ENCODE peak calls at places on chromosomes 2 and 18, in four cellular contexts. One of them, this sample, is unnamed.

GRCh38 chr2:167279810-167280209 is 391.5 kb downstream of the XIRP2 start:
- DNase-seq in lower lobe of right lung: no peak
- DNase-seq in AG04450: no peak
- DNase-seq in gastrocnemius medialis: no peak
- DNase-seq in this sample: no peak

GRCh38 chr2:217889656-217890055 is 113.1 kb downstream of the TNS1 start:
- DNase-seq in lower lobe of right lung: no peak
- DNase-seq in AG04450: no peak
- DNase-seq in gastrocnemius medialis: no peak
- DNase-seq in this sample: no peak

GRCh38 chr2:23492941-23493340 is 108.0 kb downstream of the KLHL29 start:
- DNase-seq in lower lobe of right lung: no peak
- DNase-seq in AG04450: no peak
- DNase-seq in gastrocnemius medialis: no peak
- DNase-seq in this sample: no peak

GRCh38 chr2:74444498-74445318 is 3.0 kb upstream of the RTKN start:
- DNase-seq in lower lobe of right lung: no peak
- DNase-seq in AG04450: no peak
- DNase-seq in gastrocnemius medialis: no peak
- DNase-seq in this sample: no peak

GRCh38 chr2:60710707-60711106 is 45.4 kb upstream of the PAPOLG start:
- DNase-seq in lower lobe of right lung: no peak
- DNase-seq in AG04450: no peak
- DNase-seq in gastrocnemius medialis: peak; percentile 21
- DNase-seq in this sample: no peak

GRCh38 chr18:9612215-9612830 is 2.0 kb downstream of the PPP4R1 start:
- DNase-seq in lower lobe of right lung: no peak
- DNase-seq in AG04450: no peak
- DNase-seq in gastrocnemius medialis: peak; percentile 15
- DNase-seq in this sample: no peak

GRCh38 chr2:27255660-27256059 is 7.2 kb downstream of the SLC30A3 start:
- DNase-seq in lower lobe of right lung: no peak
- DNase-seq in AG04450: no peak
- DNase-seq in gastrocnemius medialis: no peak
- DNase-seq in this sample: no peak

GRCh38 chr2:101339236-101339865 is 30.9 kb upstream of the RNF149 start:
- DNase-seq in lower lobe of right lung: no peak
- DNase-seq in AG04450: no peak
- DNase-seq in gastrocnemius medialis: no peak
- DNase-seq in this sample: no peak

GRCh38 chr2:37916512-37917082 is 8.5 kb upstream of the RMDN2 start:
- DNase-seq in lower lobe of right lung: peak; percentile 68
- DNase-seq in AG04450: peak; percentile 77
- DNase-seq in gastrocnemius medialis: peak; percentile 59
- DNase-seq in this sample: peak; percentile 97

GRCh38 chr2:184780384-184780783 is 182.1 kb downstream of the ZNF804A start:
- DNase-seq in lower lobe of right lung: no peak
- DNase-seq in AG04450: no peak
- DNase-seq in gastrocnemius medialis: no peak
- DNase-seq in this sample: no peak

GRCh38 chr2:64727843-64728463 is 74.2 kb upstream of the SERTAD2 start:
- DNase-seq in lower lobe of right lung: no peak
- DNase-seq in AG04450: no peak
- DNase-seq in gastrocnemius medialis: no peak
- DNase-seq in this sample: no peak

GRCh38 chr2:208195477-208195876 is 5.6 kb upstream of the C2orf80 start:
- DNase-seq in lower lobe of right lung: no peak
- DNase-seq in AG04450: no peak
- DNase-seq in gastrocnemius medialis: no peak
- DNase-seq in this sample: no peak

GRCh38 chr2:176118606-176119370 is 2.2 kb downstream of the HOXD10 start:
- DNase-seq in lower lobe of right lung: no peak
- DNase-seq in AG04450: no peak
- DNase-seq in gastrocnemius medialis: no peak
- DNase-seq in this sample: no peak

GRCh38 chr18:71370095-71370494 is 1081.2 kb downstream of the SOCS6 start:
- DNase-seq in lower lobe of right lung: no peak
- DNase-seq in AG04450: no peak
- DNase-seq in gastrocnemius medialis: no peak
- DNase-seq in this sample: no peak

GRCh38 chr2:240324312-240325005 is 111.0 kb upstream of the GPC1 start:
- DNase-seq in lower lobe of right lung: no peak
- DNase-seq in AG04450: no peak
- DNase-seq in gastrocnemius medialis: no peak
- DNase-seq in this sample: no peak

GRCh38 chr2:199797431-199797830 is 53.6 kb downstream of the FTCDNL1 start:
- DNase-seq in lower lobe of right lung: no peak
- DNase-seq in AG04450: no peak
- DNase-seq in gastrocnemius medialis: no peak
- DNase-seq in this sample: no peak

GRCh38 chr2:13583609-13584008 is 866.9 kb downstream of the TRIB2 start:
- DNase-seq in lower lobe of right lung: no peak
- DNase-seq in AG04450: no peak
- DNase-seq in gastrocnemius medialis: no peak
- DNase-seq in this sample: no peak

GRCh38 chr2:127121776-127122176 is 14.8 kb upstream of the BIN1 start:
- DNase-seq in lower lobe of right lung: no peak
- DNase-seq in AG04450: no peak
- DNase-seq in gastrocnemius medialis: peak; percentile 76
- DNase-seq in this sample: no peak

GRCh38 chr2:28009732-28010131 is 119.2 kb downstream of the BABAM2 start:
- DNase-seq in lower lobe of right lung: no peak
- DNase-seq in AG04450: no peak
- DNase-seq in gastrocnemius medialis: peak; percentile 66
- DNase-seq in this sample: no peak

GRCh38 chr18:13603304-13604019 is 122.9 kb downstream of the FAM210A start:
- DNase-seq in lower lobe of right lung: no peak
- DNase-seq in AG04450: no peak
- DNase-seq in gastrocnemius medialis: no peak
- DNase-seq in this sample: no peak

GRCh38 chr18:22694954-22695353 is 238.2 kb upstream of the RBBP8 start:
- DNase-seq in lower lobe of right lung: no peak
- DNase-seq in AG04450: peak; percentile 81
- DNase-seq in gastrocnemius medialis: peak; percentile 17
- DNase-seq in this sample: peak; percentile 93

GRCh38 chr2:30675758-30676157 is 131.5 kb downstream of the CAPN13 start:
- DNase-seq in lower lobe of right lung: no peak
- DNase-seq in AG04450: no peak
- DNase-seq in gastrocnemius medialis: no peak
- DNase-seq in this sample: no peak

GRCh38 chr2:61288070-61288841 is 126.3 kb downstream of the C2orf74 start:
- DNase-seq in lower lobe of right lung: no peak
- DNase-seq in AG04450: no peak
- DNase-seq in gastrocnemius medialis: no peak
- DNase-seq in this sample: no peak

GRCh38 chr18:63553117-63553516 is 10.9 kb downstream of the SERPINB12 start:
- DNase-seq in lower lobe of right lung: no peak
- DNase-seq in AG04450: peak; percentile 48
- DNase-seq in gastrocnemius medialis: no peak
- DNase-seq in this sample: peak; percentile 34

GRCh38 chr2:7031424-7032245 is 114.4 kb downstream of the RNF144A start:
- DNase-seq in lower lobe of right lung: peak; percentile 91
- DNase-seq in AG04450: no peak
- DNase-seq in gastrocnemius medialis: peak; percentile 72
- DNase-seq in this sample: no peak

DNA sequence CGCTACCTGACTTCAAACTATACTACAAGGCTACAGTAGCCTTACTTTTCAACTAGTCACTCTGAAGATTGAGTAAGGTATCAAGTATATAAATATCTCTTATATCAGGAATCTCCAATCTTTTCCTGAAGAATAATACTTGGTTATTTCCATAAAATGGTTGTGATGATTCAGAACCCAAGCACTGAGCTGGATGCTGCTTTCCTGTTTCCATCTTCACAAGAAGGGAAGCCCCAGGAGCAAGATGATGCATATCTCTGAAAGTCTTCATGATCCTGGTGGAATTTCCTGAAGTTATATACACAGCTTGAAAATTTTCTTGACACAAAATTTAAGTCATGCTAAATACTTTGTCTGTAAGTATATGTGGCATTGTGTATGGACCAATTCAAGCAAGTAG is 243.9 kb upstream of the TANK start:
- DNase-seq in lower lobe of right lung: no peak
- DNase-seq in AG04450: no peak
- DNase-seq in gastrocnemius medialis: no peak
- DNase-seq in this sample: no peak
- H3K4me3 ChIP-seq in lower lobe of right lung: no peak overlapping the region
- H3K4me3 ChIP-seq in AG04450: no peak overlapping the region
- H3K4me3 ChIP-seq in gastrocnemius medialis: no peak overlapping the region
- H3K4me3 ChIP-seq in this sample: no peak overlapping the region

GRCh38 chr2:55891671-55892071 is 31.9 kb downstream of the EFEMP1 start:
- DNase-seq in lower lobe of right lung: no peak
- DNase-seq in AG04450: no peak
- DNase-seq in gastrocnemius medialis: no peak
- DNase-seq in this sample: peak; percentile 60
- H3K4me3 ChIP-seq in lower lobe of right lung: no peak overlapping the region
- H3K4me3 ChIP-seq in AG04450: no peak overlapping the region
- H3K4me3 ChIP-seq in gastrocnemius medialis: no peak overlapping the region
- H3K4me3 ChIP-seq in this sample: no peak overlapping the region

GRCh38 chr2:86368181-86368824 is 30.9 kb upstream of the REEP1 start:
- DNase-seq in lower lobe of right lung: peak; percentile 49
- DNase-seq in AG04450: no peak
- DNase-seq in gastrocnemius medialis: no peak
- DNase-seq in this sample: no peak
- H3K4me3 ChIP-seq in lower lobe of right lung: no peak overlapping the region
- H3K4me3 ChIP-seq in AG04450: no peak overlapping the region
- H3K4me3 ChIP-seq in gastrocnemius medialis: no peak overlapping the region
- H3K4me3 ChIP-seq in this sample: peak overlapping the region; percentile 14

GRCh38 chr18:61891874-61892273 is 933 bp downstream of the RNF152 start:
- DNase-seq in lower lobe of right lung: no peak
- DNase-seq in AG04450: no peak
- DNase-seq in gastrocnemius medialis: no peak
- DNase-seq in this sample: no peak

GRCh38 chr18:61892683-61893303 is at the start of gene RNF152:
- DNase-seq in lower lobe of right lung: no peak
- DNase-seq in AG04450: no peak
- DNase-seq in gastrocnemius medialis: no peak
- DNase-seq in this sample: no peak

GRCh38 chr18:61893971-61894750 is 1.4 kb upstream of the RNF152 start:
- DNase-seq in lower lobe of right lung: peak; percentile 80
- DNase-seq in AG04450: no peak
- DNase-seq in gastrocnemius medialis: peak; percentile 44
- DNase-seq in this sample: no peak

GRCh38 chr18:61894751-61895524 is 2.1 kb upstream of the RNF152 start:
- DNase-seq in lower lobe of right lung: no peak
- DNase-seq in AG04450: no peak
- DNase-seq in gastrocnemius medialis: no peak
- DNase-seq in this sample: no peak

DNA sequence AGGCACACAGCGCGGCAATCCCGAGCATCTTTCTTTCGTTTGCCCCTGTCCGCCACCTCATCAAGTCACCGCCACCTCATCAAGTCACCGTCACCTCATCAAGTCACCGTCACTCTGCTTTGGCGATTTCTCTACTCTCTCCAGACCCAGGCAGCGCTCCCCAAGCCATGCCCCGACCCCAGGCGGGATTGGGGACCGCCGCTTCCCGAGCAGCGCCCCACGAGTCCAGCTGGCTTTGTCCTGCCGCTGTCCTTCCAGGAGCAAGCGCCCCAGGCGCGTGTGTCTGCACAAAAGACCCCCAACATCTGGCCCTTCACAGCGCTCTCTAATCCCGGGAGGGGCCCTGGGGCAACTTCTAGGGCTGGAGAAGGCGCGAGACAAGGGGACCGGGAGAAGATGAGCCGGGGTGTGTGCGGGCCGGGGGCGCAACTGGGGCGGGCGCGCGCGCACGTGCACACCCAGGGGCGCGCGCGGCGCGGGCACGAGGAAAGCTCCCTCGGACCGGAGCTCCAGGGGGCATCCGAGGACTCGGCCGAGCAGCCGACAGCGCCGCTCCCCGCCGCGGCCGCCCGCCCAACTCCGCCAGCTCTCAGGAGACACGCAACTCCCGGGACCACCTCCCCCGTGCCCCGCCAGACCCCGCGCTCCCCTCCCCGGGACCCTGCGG is 630 bp upstream of the RNF152 start:
- DNase-seq in lower lobe of right lung: peak; percentile 55
- DNase-seq in AG04450: no peak
- DNase-seq in gastrocnemius medialis: no peak
- DNase-seq in this sample: no peak
- H3K4me3 ChIP-seq in lower lobe of right lung: peak overlapping the region; percentile 74
- H3K4me3 ChIP-seq in AG04450: peak overlapping the region; percentile 83
- H3K4me3 ChIP-seq in gastrocnemius medialis: peak overlapping the region; percentile 65
- H3K4me3 ChIP-seq in this sample: peak overlapping the region; percentile 74

GRCh38 chr2:226705133-226705886 is 94.3 kb downstream of the IRS1 start:
- DNase-seq in lower lobe of right lung: no peak
- DNase-seq in AG04450: no peak
- DNase-seq in gastrocnemius medialis: no peak
- DNase-seq in this sample: no peak

GRCh38 chr2:226701052-226701451 is 98.6 kb downstream of the IRS1 start:
- DNase-seq in lower lobe of right lung: no peak
- DNase-seq in AG04450: peak; percentile 91
- DNase-seq in gastrocnemius medialis: no peak
- DNase-seq in this sample: no peak

GRCh38 chr2:226707500-226707899 is 92.1 kb downstream of the IRS1 start:
- DNase-seq in lower lobe of right lung: no peak
- DNase-seq in AG04450: no peak
- DNase-seq in gastrocnemius medialis: no peak
- DNase-seq in this sample: no peak

GRCh38 chr2:226705965-226706364 is 93.7 kb downstream of the IRS1 start:
- DNase-seq in lower lobe of right lung: no peak
- DNase-seq in AG04450: no peak
- DNase-seq in gastrocnemius medialis: no peak
- DNase-seq in this sample: no peak

DNA sequence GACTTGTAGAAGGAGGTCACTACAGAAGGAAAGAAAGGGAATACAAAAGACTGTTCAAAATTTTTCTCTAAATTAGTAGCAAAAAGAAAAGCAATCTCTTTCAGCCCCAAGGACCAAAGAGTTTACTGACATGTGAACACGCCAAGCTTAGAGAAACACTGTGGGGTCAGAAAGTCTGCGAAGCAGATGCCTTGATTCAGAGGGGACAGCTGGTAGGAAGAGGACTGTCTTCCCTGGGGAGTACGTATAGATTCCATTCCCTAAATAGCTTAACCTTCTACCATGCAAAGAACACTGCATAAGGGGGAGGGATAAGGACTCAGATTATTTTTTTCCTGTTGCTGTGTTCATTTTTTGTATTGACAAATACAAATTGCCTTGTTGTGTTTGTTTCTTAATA is 96.1 kb downstream of the IRS1 start:
- DNase-seq in lower lobe of right lung: no peak
- DNase-seq in AG04450: no peak
- DNase-seq in gastrocnemius medialis: no peak
- DNase-seq in this sample: no peak
- H3K4me3 ChIP-seq in lower lobe of right lung: no peak overlapping the region
- H3K4me3 ChIP-seq in AG04450: no peak overlapping the region
- H3K4me3 ChIP-seq in gastrocnemius medialis: no peak overlapping the region
- H3K4me3 ChIP-seq in this sample: no peak overlapping the region

DNA sequence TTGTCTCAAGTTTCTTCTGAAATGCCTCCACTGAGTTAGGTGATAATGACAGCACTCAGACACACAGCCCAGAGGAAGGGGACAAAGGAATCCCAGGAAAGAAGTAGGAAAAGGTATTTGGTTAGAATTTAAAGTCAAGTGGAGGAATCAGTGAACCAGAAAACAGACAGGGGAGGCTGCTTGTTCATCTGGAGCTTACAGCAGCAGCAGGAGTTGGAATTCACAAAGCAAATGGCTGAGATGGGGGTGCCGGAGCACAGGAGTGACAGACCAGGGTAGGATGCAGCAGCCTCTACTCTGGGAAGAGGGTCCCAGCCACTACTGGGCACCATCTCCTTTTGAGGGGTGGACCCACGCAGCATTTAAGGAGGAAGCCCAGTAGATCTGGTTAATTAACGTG is 104.8 kb downstream of the ST6GAL2 start:
- DNase-seq in lower lobe of right lung: no peak
- DNase-seq in AG04450: no peak
- DNase-seq in gastrocnemius medialis: no peak
- DNase-seq in this sample: no peak
- H3K4me3 ChIP-seq in lower lobe of right lung: no peak overlapping the region
- H3K4me3 ChIP-seq in AG04450: no peak overlapping the region
- H3K4me3 ChIP-seq in gastrocnemius medialis: no peak overlapping the region
- H3K4me3 ChIP-seq in this sample: no peak overlapping the region

This sample was measured in retinal pigment epithelial cell.